ENCODE peak calls at places on chromosome 9, in six cellular contexts. E, A, O, F, U and P are unnamed samples.

GRCh38 chr9:99210572-99210971 is 11.2 kb downstream of the ALG2 start:
- DNase-seq in E (no peak), A (no peak), O (no peak), F (no peak), U (no peak), P (no peak)

GRCh38 chr9:113774968-113775367 is 101.1 kb upstream of the ZNF618 start:
- DNase-seq in E (no peak), A (no peak), O (no peak), F (no peak), U (no peak), P (no peak)

GRCh38 chr9:73129941-73130695 is 21.5 kb upstream of the ANXA1 start:
- DNase-seq in E (no peak), A (no peak), O (no peak), F (no peak), U (no peak), P (no peak)

GRCh38 chr9:136977223-136978072 is at the start of gene PTGDS:
- DNase-seq in E (no peak), A (no peak), O (no peak), F (no peak), U (peak; percentile 97), P (no peak)

GRCh38 chr9:117665601-117666377 is 38.4 kb upstream of the TLR4 start:
- DNase-seq in E (no peak), A (no peak), O (no peak), F (no peak), U (no peak), P (no peak)

GRCh38 chr9:15977438-15977837 is 424.6 kb downstream of the CCDC171 start:
- DNase-seq in E (no peak), A (no peak), O (no peak), F (no peak), U (no peak), P (no peak)

GRCh38 chr9:96117398-96118060 is 184.4 kb downstream of the HSD17B3 start:
- DNase-seq in E (no peak), A (no peak), O (no peak), F (peak; percentile 26), U (peak; percentile 23), P (no peak)

GRCh38 chr9:106801816-106802215 is 61.1 kb upstream of the ZNF462 start:
- DNase-seq in E (no peak), A (no peak), O (no peak), F (no peak), U (no peak), P (no peak)

GRCh38 chr9:128689293-128689770 is 310 bp downstream of the SET start:
- DNase-seq in E (no peak), A (peak; percentile 8), O (no peak), F (peak; percentile 81), U (no peak), P (no peak)

GRCh38 chr9:83956288-83957028 is 23.6 kb downstream of the HNRNPK start:
- DNase-seq in E (no peak), A (no peak), O (peak; percentile 85), F (peak; percentile 59), U (peak; percentile 85), P (peak; percentile 38)

GRCh38 chr9:137907776-137908175 is 30.2 kb downstream of the CACNA1B start:
- DNase-seq in E (no peak), A (no peak), O (no peak), F (no peak), U (no peak), P (no peak)

GRCh38 chr9:35783418-35783817 is 8.0 kb upstream of the NPR2 start:
- DNase-seq in E (no peak), A (no peak), O (no peak), F (no peak), U (no peak), P (no peak)

GRCh38 chr9:101468116-101468515 is 32.5 kb upstream of the ALDOB start:
- DNase-seq in E (no peak), A (no peak), O (no peak), F (no peak), U (peak; percentile 59), P (no peak)

GRCh38 chr9:4548796-4549725 is 58.8 kb downstream of the SLC1A1 start:
- DNase-seq in E (no peak), A (no peak), O (peak; percentile 27), F (peak; percentile 92), U (no peak), P (no peak)

GRCh38 chr9:4220361-4220760 is 79.5 kb downstream of the GLIS3 start:
- DNase-seq in E (no peak), A (no peak), O (no peak), F (no peak), U (no peak), P (no peak)

GRCh38 chr9:135990468-135991429 is 29.6 kb upstream of the UBAC1 start:
- DNase-seq in E (peak; percentile 43), A (no peak), O (peak; percentile 93), F (peak; percentile 90), U (no peak), P (no peak)

GRCh38 chr9:99557816-99558215 is 263.9 kb upstream of the NR4A3 start:
- DNase-seq in E (no peak), A (no peak), O (no peak), F (no peak), U (no peak), P (no peak)

GRCh38 chr9:134913041-134913712 is 4.5 kb downstream of the FCN1 start:
- DNase-seq in E (no peak), A (no peak), O (no peak), F (no peak), U (no peak), P (no peak)

GRCh38 chr9:137406876-137407589 is 15.9 kb downstream of the EXD3 start:
- DNase-seq in E (peak; percentile 59), A (peak; percentile 46), O (peak; percentile 95), F (peak; percentile 94), U (peak; percentile 79), P (peak; percentile 21)

GRCh38 chr9:124108216-124108615 is 96.6 kb downstream of the LHX2 start:
- DNase-seq in E (no peak), A (no peak), O (no peak), F (no peak), U (no peak), P (no peak)

GRCh38 chr9:4116091-4116581 is 183.7 kb downstream of the GLIS3 start:
- DNase-seq in E (no peak), A (no peak), O (no peak), F (no peak), U (no peak), P (no peak)

GRCh38 chr9:469672-470040 is 255.0 kb downstream of the DOCK8 start:
- DNase-seq in E (peak; percentile 3), A (no peak), O (no peak), F (no peak), U (no peak), P (no peak)

GRCh38 chr9:19424176-19424779 is 15.5 kb downstream of the ACER2 start:
- DNase-seq in E (no peak), A (no peak), O (no peak), F (no peak), U (no peak), P (no peak)

GRCh38 chr9:117000196-117000723 is 313.2 kb downstream of the TRIM32 start:
- DNase-seq in E (no peak), A (no peak), O (no peak), F (no peak), U (no peak), P (no peak)

GRCh38 chr9:104986096-104986495 is 58.1 kb upstream of the ABCA1 start:
- DNase-seq in E (no peak), A (no peak), O (no peak), F (no peak), U (no peak), P (no peak)

GRCh38 chr9:88291853-88292252 is 96.4 kb upstream of the SPIN1 start:
- DNase-seq in E (no peak), A (no peak), O (no peak), F (no peak), U (no peak), P (no peak)

GRCh38 chr9:20253635-20254034 is 368.7 kb downstream of the MLLT3 start:
- DNase-seq in E (no peak), A (no peak), O (no peak), F (no peak), U (no peak), P (no peak)

GRCh38 chr9:88988796-88989641 is 2.2 kb upstream of the S1PR3 start:
- DNase-seq in E (no peak), A (no peak), O (no peak), F (peak; percentile 6), U (no peak), P (no peak)

GRCh38 chr9:1117439-1117838 is 67.3 kb downstream of the DMRT2 start:
- DNase-seq in E (no peak), A (no peak), O (no peak), F (no peak), U (no peak), P (no peak)

GRCh38 chr9:73577867-73578266 is 426.2 kb downstream of the ANXA1 start:
- DNase-seq in E (no peak), A (no peak), O (no peak), F (no peak), U (peak; percentile 26), P (no peak)

GRCh38 chr9:86944974-86945867 is 2.1 kb downstream of the GAS1 start:
- DNase-seq in E (no peak), A (no peak), O (no peak), F (peak; percentile 77), U (no peak), P (no peak)

GRCh38 chr9:129569506-129570449 is 51.1 kb downstream of the C9orf50 start:
- DNase-seq in E (no peak), A (no peak), O (peak; percentile 87), F (peak; percentile 82), U (no peak), P (no peak)

GRCh38 chr9:113160571-113160970 is 9.8 kb downstream of the SLC31A2 start:
- DNase-seq in E (no peak), A (no peak), O (no peak), F (peak; percentile 75), U (no peak), P (no peak)

GRCh38 chr9:122382901-122383850 is 12.4 kb downstream of the PTGS1 start:
- DNase-seq in E (no peak), A (no peak), O (no peak), F (no peak), U (no peak), P (no peak)

GRCh38 chr9:34046784-34047379 is 1.8 kb downstream of the UBAP2 start:
- DNase-seq in E (no peak), A (no peak), O (no peak), F (peak; percentile 45), U (no peak), P (no peak)

GRCh38 chr9:79329861-79330260 is 241.9 kb upstream of the TLE4 start:
- DNase-seq in E (no peak), A (no peak), O (no peak), F (no peak), U (no peak), P (no peak)

GRCh38 chr9:93379051-93379450 is 72.4 kb upstream of the FAM120A start:
- DNase-seq in E (no peak), A (no peak), O (no peak), F (no peak), U (no peak), P (no peak)